ENCODE peak calls at places on chromosome 10, in eight cellular contexts. L is IMR-90, J is mammary epithelial cell, Z is H9, O is astrocyte, K is neural progenitor cell, M is endodermal cell, A is HepG2. G is an unnamed sample.

GRCh38 chr10:87661861-87662785 is 2.4 kb downstream of the PAPSS2 start:
- DNase-seq in O (no peak), A (no peak), Z (no peak), K (no peak), L (peak), J (no peak), M (no peak), G (no peak)

GRCh38 chr10:23035569-23035968 is 59.8 kb upstream of the MSRB2 start:
- DNase-seq in Z (peak), L (no peak), A (peak), M (peak), J (peak), K (peak), O (no peak), G (no peak)

GRCh38 chr10:50286517-50286916 is 35.2 kb upstream of the ASAH2 start:
- DNase-seq in M (no peak), A (no peak), L (peak), K (no peak), Z (no peak), J (no peak), O (peak), G (no peak)

GRCh38 chr10:14093735-14094484 is 236.8 kb downstream of the FRMD4A start:
- DNase-seq in M (peak), O (peak), J (no peak), K (peak), A (no peak), Z (peak), L (peak), G (no peak)

GRCh38 chr10:101041252-101041761 is 10.3 kb downstream of the SFXN3 start:
- DNase-seq in A (peak), Z (peak), O (peak), M (peak), J (peak), L (peak), K (peak), G (peak)

GRCh38 chr10:607545-608196 is 81.8 kb downstream of the DIP2C start:
- DNase-seq in Z (no peak), A (no peak), L (no peak), J (no peak), M (no peak), O (peak), K (no peak), G (no peak)

GRCh38 chr10:78472542-78472890 is 438.9 kb downstream of the RPS24 start:
- DNase-seq in Z (no peak), O (no peak), L (no peak), A (no peak), J (no peak), K (peak), M (no peak), G (no peak)

GRCh38 chr10:79211616-79212015 is 135.7 kb upstream of the PPIF start:
- DNase-seq in M (no peak), L (no peak), A (no peak), J (no peak), K (no peak), O (no peak), Z (no peak), G (no peak)

GRCh38 chr10:100907175-100907574 is 5.6 kb upstream of the SLF2 start:
- DNase-seq in A (peak), Z (no peak), K (no peak), O (no peak), M (no peak), L (no peak), J (no peak), G (peak)

GRCh38 chr10:95480102-95480900 is 80.9 kb downstream of the SORBS1 start:
- DNase-seq in O (no peak), K (no peak), L (no peak), M (peak), A (no peak), J (no peak), Z (no peak), G (no peak)

GRCh38 chr10:78892383-78893191 is 176.2 kb upstream of the ZMIZ1 start:
- DNase-seq in A (no peak), L (no peak), K (no peak), O (no peak), Z (no peak), M (peak), J (no peak), G (no peak)

GRCh38 chr10:3874988-3875841 is 90.2 kb upstream of the KLF6 start:
- DNase-seq in O (no peak), Z (no peak), J (no peak), K (no peak), A (no peak), M (peak), L (no peak), G (peak)

GRCh38 chr10:93294004-93294403 is 188.1 kb downstream of the MYOF start:
- DNase-seq in K (no peak), O (no peak), Z (no peak), A (no peak), M (no peak), J (peak), L (no peak), G (no peak)

GRCh38 chr10:96641896-96642295 is 55.1 kb upstream of the TM9SF3 start:
- DNase-seq in L (no peak), Z (no peak), K (no peak), J (no peak), A (no peak), M (no peak), O (no peak), G (no peak)

GRCh38 chr10:14380746-14381145 is 50.0 kb upstream of the FRMD4A start:
- DNase-seq in O (no peak), L (no peak), J (peak), M (no peak), A (no peak), K (no peak), Z (no peak), G (no peak)

GRCh38 chr10:50511512-50512213 is 112.1 kb downstream of the SGMS1 start:
- DNase-seq in A (peak), Z (no peak), M (no peak), L (peak), K (no peak), O (peak), J (peak), G (no peak)

GRCh38 chr10:97121084-97121483 is 64.7 kb downstream of the SLIT1 start:
- DNase-seq in M (no peak), J (no peak), K (no peak), Z (no peak), L (no peak), A (no peak), O (no peak), G (no peak)

GRCh38 chr10:63054889-63055606 is 78.1 kb upstream of the NRBF2 start:
- DNase-seq in J (peak), A (no peak), M (no peak), Z (no peak), L (no peak), O (no peak), K (no peak), G (no peak)

GRCh38 chr10:369441-370221 is 234.4 kb downstream of the ZMYND11 start:
- DNase-seq in O (peak), K (no peak), Z (no peak), M (no peak), L (peak), A (no peak), J (no peak), G (no peak)

GRCh38 chr10:19848226-19848950 is 32.2 kb downstream of the PLXDC2 start:
- DNase-seq in M (no peak), Z (no peak), A (no peak), J (no peak), L (no peak), K (no peak), O (no peak), G (no peak)

GRCh38 chr10:4407783-4408182 is 418.2 kb upstream of the AKR1E2 start:
- DNase-seq in M (no peak), J (peak), K (no peak), A (no peak), L (peak), Z (no peak), O (peak), G (no peak)

GRCh38 chr10:124736491-124737136 is 7.6 kb downstream of the FAM53B start:
- DNase-seq in J (peak), O (peak), K (no peak), A (peak), Z (peak), M (peak), L (peak), G (no peak)

GRCh38 chr10:802506-802905 is 113.0 kb upstream of the DIP2C start:
- DNase-seq in M (peak), K (no peak), Z (peak), L (no peak), A (no peak), O (no peak), J (no peak), G (no peak)

GRCh38 chr10:36888925-36889573 is 236.3 kb upstream of the ANKRD30A start:
- DNase-seq in O (no peak), M (peak), J (peak), L (peak), K (peak), Z (peak), A (peak), G (peak)

GRCh38 chr10:5534051-5534821 is 9.5 kb downstream of the CALML3 start:
- DNase-seq in L (no peak), J (peak), K (no peak), Z (no peak), M (peak), A (peak), O (no peak), G (no peak)

GRCh38 chr10:17123961-17124360 is 5.7 kb downstream of the CUBN start:
- DNase-seq in K (no peak), J (no peak), Z (no peak), A (peak), M (no peak), O (no peak), L (no peak), G (no peak)

GRCh38 chr10:48477181-48477580 is 127.7 kb downstream of the ARHGAP22 start:
- DNase-seq in M (peak), Z (no peak), J (no peak), A (no peak), O (no peak), L (no peak), K (no peak), G (no peak)

GRCh38 chr10:19970707-19971106 is 154.5 kb downstream of the PLXDC2 start:
- DNase-seq in A (no peak), M (no peak), J (no peak), Z (no peak), O (no peak), K (no peak), L (no peak), G (no peak)

GRCh38 chr10:86215712-86216111 is 150.9 kb downstream of the GRID1 start:
- DNase-seq in A (peak), M (no peak), J (no peak), L (no peak), K (no peak), Z (no peak), O (no peak), G (no peak)

GRCh38 chr10:553233-553632 is 136.2 kb downstream of the DIP2C start:
- DNase-seq in M (no peak), J (no peak), A (no peak), O (no peak), L (no peak), K (no peak), Z (no peak), G (no peak)

GRCh38 chr10:17226891-17227303 is 1.1 kb upstream of the VIM start:
- DNase-seq in J (no peak), M (peak), L (no peak), O (no peak), Z (peak), K (peak), A (no peak), G (no peak)

GRCh38 chr10:86269332-86269731 is 97.3 kb downstream of the GRID1 start:
- DNase-seq in O (no peak), K (no peak), Z (peak), A (no peak), M (peak), L (no peak), J (no peak), G (no peak)

GRCh38 chr10:118339096-118339495 is 3.0 kb downstream of the FAM204A start:
- DNase-seq in A (no peak), O (no peak), Z (no peak), L (no peak), K (no peak), J (no peak), M (no peak), G (no peak)

GRCh38 chr10:80408198-80409085 is at the start of gene PRXL2A:
- DNase-seq in K (peak), L (no peak), M (peak), A (peak), O (peak), Z (peak), J (no peak), G (no peak)
- H3K9ac ChIP-seq in K (peak), L (no peak), M (peak), A (peak), O (peak), Z (peak), J (no peak), G (peak)

GRCh38 chr10:132788831-132789219 is 2.9 kb upstream of the NKX6-2 start:
- DNase-seq in J (no peak), A (no peak), K (peak), Z (no peak), L (no peak), O (no peak), M (peak), G (no peak)
- H3K9ac ChIP-seq in J (no peak), A (no peak), K (no peak), Z (no peak), L (no peak), O (no peak), M (no peak), G (no peak)

GRCh38 chr10:58475322-58476277 is 37.1 kb upstream of the BICC1 start:
- DNase-seq in K (no peak), J (peak), A (no peak), O (peak), M (no peak), L (peak), Z (no peak), G (no peak)

GRCh38 chr10:58480321-58480720 is 32.4 kb upstream of the BICC1 start:
- DNase-seq in K (no peak), A (no peak), J (no peak), O (no peak), Z (no peak), M (no peak), L (no peak), G (no peak)

GRCh38 chr10:58479016-58479415 is 33.7 kb upstream of the BICC1 start:
- DNase-seq in L (no peak), O (no peak), K (no peak), M (no peak), A (no peak), Z (no peak), J (no peak), G (no peak)

GRCh38 chr10:58477122-58477521 is 35.5 kb upstream of the BICC1 start:
- DNase-seq in M (peak), A (no peak), Z (peak), O (peak), K (peak), J (no peak), L (peak), G (no peak)

DNA sequence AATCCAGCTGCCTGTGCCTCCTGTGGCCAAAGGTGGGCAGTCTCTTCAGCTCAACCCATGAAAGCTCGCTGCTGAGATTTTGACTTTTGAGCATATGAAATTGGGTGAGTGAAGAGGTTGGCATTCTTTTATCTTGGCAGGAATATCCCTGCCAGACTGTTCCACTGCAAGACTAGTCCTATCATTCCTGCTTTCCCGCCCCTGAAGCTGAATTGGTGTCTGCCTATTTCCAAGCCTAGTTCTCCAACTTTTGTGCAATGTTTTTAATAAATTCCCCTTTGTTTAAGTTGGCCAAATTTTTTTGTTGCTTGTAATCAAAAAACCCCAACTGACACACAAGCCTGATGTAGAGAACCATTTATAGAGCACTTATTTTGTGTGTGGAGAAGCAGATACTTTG is 34.8 kb upstream of the BICC1 start:
- DNase-seq in J (no peak), M (no peak), L (peak), Z (no peak), K (no peak), O (no peak), A (no peak), G (no peak)
- H3K9ac ChIP-seq in J (no peak), M (no peak), L (no peak), Z (no peak), K (no peak), O (no peak), A (no peak), G (no peak)

GRCh38 chr10:130109796-130110235 is 814 bp downstream of the C10orf143 start:
- DNase-seq in A (peak), J (peak), O (peak), K (peak), M (peak), L (peak), Z (peak), G (peak)

GRCh38 chr10:130112821-130113220 is 2.2 kb upstream of the C10orf143 start:
- DNase-seq in J (no peak), L (no peak), Z (no peak), O (no peak), M (no peak), A (no peak), K (no peak), G (no peak)

GRCh38 chr10:130111848-130112180 is 1.2 kb upstream of the C10orf143 start:
- DNase-seq in L (no peak), K (no peak), Z (no peak), J (no peak), A (no peak), M (no peak), O (no peak), G (no peak)

GRCh38 chr10:130110236-130111114 is at the start of gene C10orf143:
- DNase-seq in O (peak), M (peak), K (peak), J (peak), Z (peak), L (peak), A (peak), G (peak)

GRCh38 chr10:130111115-130111847 is 651 bp upstream of the C10orf143 start:
- DNase-seq in Z (peak), M (peak), K (peak), O (peak), A (peak), J (peak), L (peak), G (peak)
- H3K9ac ChIP-seq in Z (peak), M (peak), K (no peak), O (peak), A (peak), J (peak), L (peak), G (peak)